ENCODE peak calls at places on chromosome 5, in seven cellular contexts. J is IMR-90, F is amniotic epithelial cell, L is Daoy, I is islet precursor cell, K is ecto neural progenitor cell, R is lung. X is an unnamed sample.
A peak's percentile ranks its signal among the peaks of the same experiment; 100 is the strongest.

GRCh38 chr5:10695055-10695649 is 65.9 kb downstream of the DAP start:
- DNase-seq in R (peak; percentile 80), I (peak; percentile 88), L (peak; percentile 82), F (peak; percentile 72), J (peak; percentile 69), K (peak; percentile 76), X (peak; percentile 56)

GRCh38 chr5:136805466-136805865 is 440.1 kb upstream of the TRPC7 start:
- DNase-seq in J (no peak), I (no peak), F (no peak), L (no peak), R (no peak), K (no peak), X (no peak)

GRCh38 chr5:114447084-114447773 is 85.4 kb downstream of the KCNN2 start:
- DNase-seq in R (no peak), F (peak; percentile 16), J (peak; percentile 3), K (no peak), I (no peak), L (no peak), X (peak; percentile 18)

GRCh38 chr5:94218374-94218773 is 400.0 kb downstream of the KIAA0825 start:
- DNase-seq in J (peak; percentile 86), L (peak; percentile 49), I (peak; percentile 63), K (no peak), F (peak; percentile 74), R (no peak), X (no peak)

GRCh38 chr5:74149395-74149794 is 491.1 kb downstream of the ENC1 start:
- DNase-seq in L (peak; percentile 62), F (peak; percentile 61), I (no peak), K (no peak), J (peak; percentile 91), R (peak; percentile 71), X (no peak)

GRCh38 chr5:15376803-15377202 is 123.2 kb upstream of the FBXL7 start:
- DNase-seq in K (no peak), J (no peak), L (no peak), F (peak; percentile 30), I (no peak), R (no peak), X (no peak)

GRCh38 chr5:176131771-176132170 is 106.5 kb upstream of the SIMC1 start:
- DNase-seq in K (no peak), J (no peak), L (no peak), I (no peak), F (peak; percentile 37), R (no peak), X (no peak)

GRCh38 chr5:149776376-149777305 is 46.5 kb downstream of the PPARGC1B start:
- DNase-seq in R (no peak), K (no peak), I (no peak), L (no peak), J (no peak), F (no peak), X (no peak)

GRCh38 chr5:41181691-41182564 is 31.4 kb downstream of the C6 start:
- DNase-seq in R (no peak), F (no peak), I (no peak), J (no peak), L (no peak), K (no peak), X (no peak)

GRCh38 chr5:127446626-127447025 is 70.8 kb upstream of the PRRC1 start:
- DNase-seq in J (no peak), R (no peak), F (no peak), K (no peak), I (no peak), L (no peak), X (no peak)

X was measured in GM13977.